ENCODE peak calls at places on chromosomes 4 and X, in eight cellular contexts. One of them, this sample, is unnamed.

GRCh38 chr4:114249561-114250356 is 270.3 kb upstream of the ARSJ start:
- DNase-seq in body of pancreas: no peak
- DNase-seq in Panc1: no peak
- DNase-seq in IMR-90: no peak
- DNase-seq in naive thymus-derived CD4-positive, alpha-beta T cell: no peak
- DNase-seq in mucosa of descending colon: no peak
- DNase-seq in ascending aorta: no peak
- DNase-seq in PC-3: peak; percentile 17
- DNase-seq in this sample: no peak

GRCh38 chr4:724131-724530 is 18.5 kb downstream of the PCGF3 start:
- DNase-seq in IMR-90: no peak
- DNase-seq in mucosa of descending colon: peak; percentile 76
- DNase-seq in PC-3: no peak
- DNase-seq in naive thymus-derived CD4-positive, alpha-beta T cell: no peak
- DNase-seq in body of pancreas: no peak
- DNase-seq in ascending aorta: no peak
- DNase-seq in Panc1: no peak
- DNase-seq in this sample: no peak

GRCh38 chr4:2286904-2287593 is 25.1 kb upstream of the MXD4 start:
- DNase-seq in IMR-90: peak; percentile 4
- DNase-seq in Panc1: no peak
- DNase-seq in PC-3: no peak
- DNase-seq in naive thymus-derived CD4-positive, alpha-beta T cell: no peak
- DNase-seq in ascending aorta: peak; percentile 44
- DNase-seq in mucosa of descending colon: no peak
- DNase-seq in body of pancreas: no peak
- DNase-seq in this sample: no peak

GRCh38 chrX:18354369-18355329 is at the start of gene SCML2:
- DNase-seq in body of pancreas: peak; percentile 40
- DNase-seq in IMR-90: peak; percentile 21
- DNase-seq in mucosa of descending colon: peak; percentile 65
- DNase-seq in Panc1: no peak
- DNase-seq in ascending aorta: no peak
- DNase-seq in PC-3: peak; percentile 31
- DNase-seq in naive thymus-derived CD4-positive, alpha-beta T cell: peak; percentile 29
- DNase-seq in this sample: peak; percentile 71

GRCh38 chr4:39714171-39714570 is 16.2 kb downstream of the UBE2K start:
- DNase-seq in Panc1: no peak
- DNase-seq in ascending aorta: no peak
- DNase-seq in mucosa of descending colon: no peak
- DNase-seq in PC-3: no peak
- DNase-seq in IMR-90: no peak
- DNase-seq in body of pancreas: no peak
- DNase-seq in naive thymus-derived CD4-positive, alpha-beta T cell: no peak
- DNase-seq in this sample: no peak

GRCh38 chrX:139267858-139268257 is 262.7 kb upstream of the F9 start:
- DNase-seq in PC-3: no peak
- DNase-seq in naive thymus-derived CD4-positive, alpha-beta T cell: no peak
- DNase-seq in ascending aorta: no peak
- DNase-seq in mucosa of descending colon: no peak
- DNase-seq in body of pancreas: no peak
- DNase-seq in Panc1: no peak
- DNase-seq in IMR-90: no peak
- DNase-seq in this sample: no peak

GRCh38 chr4:183797445-183798248 is 107.5 kb upstream of the STOX2 start:
- DNase-seq in naive thymus-derived CD4-positive, alpha-beta T cell: no peak
- DNase-seq in ascending aorta: no peak
- DNase-seq in PC-3: no peak
- DNase-seq in mucosa of descending colon: peak; percentile 66
- DNase-seq in IMR-90: no peak
- DNase-seq in Panc1: no peak
- DNase-seq in body of pancreas: peak; percentile 38
- DNase-seq in this sample: peak; percentile 32

GRCh38 chr4:155973639-155974475 is 20.2 kb upstream of the CTSO start:
- DNase-seq in ascending aorta: no peak
- DNase-seq in mucosa of descending colon: no peak
- DNase-seq in PC-3: peak; percentile 24
- DNase-seq in Panc1: no peak
- DNase-seq in naive thymus-derived CD4-positive, alpha-beta T cell: no peak
- DNase-seq in body of pancreas: no peak
- DNase-seq in IMR-90: peak; percentile 37
- DNase-seq in this sample: peak; percentile 58

GRCh38 chr4:132763465-132763864 is 385.6 kb upstream of the PCDH10 start:
- DNase-seq in Panc1: no peak
- DNase-seq in ascending aorta: no peak
- DNase-seq in mucosa of descending colon: no peak
- DNase-seq in IMR-90: no peak
- DNase-seq in naive thymus-derived CD4-positive, alpha-beta T cell: no peak
- DNase-seq in PC-3: no peak
- DNase-seq in body of pancreas: no peak
- DNase-seq in this sample: no peak

GRCh38 chrX:39477438-39478120 is 620.2 kb downstream of the BCOR start:
- DNase-seq in PC-3: peak; percentile 37
- DNase-seq in body of pancreas: peak; percentile 25
- DNase-seq in ascending aorta: no peak
- DNase-seq in IMR-90: no peak
- DNase-seq in naive thymus-derived CD4-positive, alpha-beta T cell: peak; percentile 24
- DNase-seq in Panc1: no peak
- DNase-seq in mucosa of descending colon: peak; percentile 57
- DNase-seq in this sample: no peak

GRCh38 chr4:4602468-4602867 is 60.6 kb upstream of the STX18 start:
- DNase-seq in IMR-90: no peak
- DNase-seq in body of pancreas: no peak
- DNase-seq in ascending aorta: no peak
- DNase-seq in mucosa of descending colon: no peak
- DNase-seq in Panc1: no peak
- DNase-seq in naive thymus-derived CD4-positive, alpha-beta T cell: no peak
- DNase-seq in PC-3: no peak
- DNase-seq in this sample: no peak

GRCh38 chr4:112557676-112558411 is 41.9 kb upstream of the NEUROG2 start:
- DNase-seq in mucosa of descending colon: no peak
- DNase-seq in IMR-90: no peak
- DNase-seq in naive thymus-derived CD4-positive, alpha-beta T cell: no peak
- DNase-seq in body of pancreas: no peak
- DNase-seq in ascending aorta: no peak
- DNase-seq in PC-3: no peak
- DNase-seq in Panc1: no peak
- DNase-seq in this sample: peak; percentile 64
- H3K36me3 ChIP-seq in mucosa of descending colon: no peaks in the 10 kb centered on the region
- H3K36me3 ChIP-seq in IMR-90: no peaks in the 10 kb centered on the region
- H3K36me3 ChIP-seq in naive thymus-derived CD4-positive, alpha-beta T cell: no peaks in the 10 kb centered on the region
- H3K36me3 ChIP-seq in body of pancreas: no peaks in the 10 kb centered on the region
- H3K36me3 ChIP-seq in ascending aorta: no peaks in the 10 kb centered on the region
- H3K36me3 ChIP-seq in PC-3: no peaks in the 10 kb centered on the region
- H3K36me3 ChIP-seq in Panc1: no peaks in the 10 kb centered on the region
- H3K36me3 ChIP-seq in this sample: no peaks in the 10 kb centered on the region

DNA sequence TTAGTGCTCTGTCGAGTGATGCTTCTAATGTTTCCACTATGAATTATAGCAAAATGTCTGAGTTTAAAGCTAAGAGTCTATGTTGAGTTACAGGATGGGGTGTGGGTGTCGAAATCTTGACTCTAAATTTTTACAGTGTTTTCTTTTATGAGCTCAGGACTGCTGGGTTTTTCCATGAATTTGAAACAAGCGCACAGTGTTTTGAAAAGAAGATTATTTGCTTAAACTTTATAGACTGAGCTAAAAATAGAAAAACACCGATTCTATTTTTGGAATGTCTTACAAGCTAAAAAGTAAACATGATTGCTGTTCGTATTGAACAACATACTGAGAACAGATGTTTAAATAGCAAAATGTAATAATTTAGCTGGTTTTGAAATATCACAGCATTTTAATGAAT is 7.6 kb downstream of the PTTG2 start:
- DNase-seq in PC-3: peak; percentile 2
- DNase-seq in mucosa of descending colon: no peak
- DNase-seq in naive thymus-derived CD4-positive, alpha-beta T cell: no peak
- DNase-seq in ascending aorta: no peak
- DNase-seq in IMR-90: peak; percentile 29
- DNase-seq in body of pancreas: no peak
- DNase-seq in Panc1: no peak
- DNase-seq in this sample: peak; percentile 74
- H3K4me3 ChIP-seq in PC-3: no peak overlapping the region
- H3K4me3 ChIP-seq in mucosa of descending colon: no peak overlapping the region
- H3K4me3 ChIP-seq in naive thymus-derived CD4-positive, alpha-beta T cell: no peak overlapping the region
- H3K4me3 ChIP-seq in ascending aorta: no peak overlapping the region
- H3K4me3 ChIP-seq in IMR-90: no peak overlapping the region
- H3K4me3 ChIP-seq in body of pancreas: no peak overlapping the region
- H3K4me3 ChIP-seq in Panc1: no peak overlapping the region
- H3K4me3 ChIP-seq in this sample: peak overlapping the region; percentile 19

GRCh38 chr4:168879178-168879577 is 130.9 kb downstream of the CBR4 start:
- DNase-seq in Panc1: no peak
- DNase-seq in mucosa of descending colon: no peak
- DNase-seq in body of pancreas: no peak
- DNase-seq in IMR-90: no peak
- DNase-seq in naive thymus-derived CD4-positive, alpha-beta T cell: no peak
- DNase-seq in PC-3: no peak
- DNase-seq in ascending aorta: no peak
- DNase-seq in this sample: no peak

GRCh38 chr4:168880087-168880675 is 129.9 kb downstream of the CBR4 start:
- DNase-seq in PC-3: peak; percentile 4
- DNase-seq in ascending aorta: no peak
- DNase-seq in Panc1: no peak
- DNase-seq in IMR-90: peak; percentile 56
- DNase-seq in mucosa of descending colon: no peak
- DNase-seq in body of pancreas: no peak
- DNase-seq in naive thymus-derived CD4-positive, alpha-beta T cell: no peak
- DNase-seq in this sample: peak; percentile 60

GRCh38 chr4:168881754-168882153 is 128.3 kb downstream of the CBR4 start:
- DNase-seq in body of pancreas: no peak
- DNase-seq in Panc1: no peak
- DNase-seq in PC-3: peak; percentile 36
- DNase-seq in IMR-90: no peak
- DNase-seq in naive thymus-derived CD4-positive, alpha-beta T cell: no peak
- DNase-seq in ascending aorta: no peak
- DNase-seq in mucosa of descending colon: no peak
- DNase-seq in this sample: no peak

GRCh38 chr4:168882650-168883233 is 127.3 kb downstream of the CBR4 start:
- DNase-seq in naive thymus-derived CD4-positive, alpha-beta T cell: no peak
- DNase-seq in ascending aorta: no peak
- DNase-seq in mucosa of descending colon: no peak
- DNase-seq in body of pancreas: no peak
- DNase-seq in PC-3: peak; percentile 19
- DNase-seq in Panc1: no peak
- DNase-seq in IMR-90: peak; percentile 75
- DNase-seq in this sample: peak; percentile 59

DNA sequence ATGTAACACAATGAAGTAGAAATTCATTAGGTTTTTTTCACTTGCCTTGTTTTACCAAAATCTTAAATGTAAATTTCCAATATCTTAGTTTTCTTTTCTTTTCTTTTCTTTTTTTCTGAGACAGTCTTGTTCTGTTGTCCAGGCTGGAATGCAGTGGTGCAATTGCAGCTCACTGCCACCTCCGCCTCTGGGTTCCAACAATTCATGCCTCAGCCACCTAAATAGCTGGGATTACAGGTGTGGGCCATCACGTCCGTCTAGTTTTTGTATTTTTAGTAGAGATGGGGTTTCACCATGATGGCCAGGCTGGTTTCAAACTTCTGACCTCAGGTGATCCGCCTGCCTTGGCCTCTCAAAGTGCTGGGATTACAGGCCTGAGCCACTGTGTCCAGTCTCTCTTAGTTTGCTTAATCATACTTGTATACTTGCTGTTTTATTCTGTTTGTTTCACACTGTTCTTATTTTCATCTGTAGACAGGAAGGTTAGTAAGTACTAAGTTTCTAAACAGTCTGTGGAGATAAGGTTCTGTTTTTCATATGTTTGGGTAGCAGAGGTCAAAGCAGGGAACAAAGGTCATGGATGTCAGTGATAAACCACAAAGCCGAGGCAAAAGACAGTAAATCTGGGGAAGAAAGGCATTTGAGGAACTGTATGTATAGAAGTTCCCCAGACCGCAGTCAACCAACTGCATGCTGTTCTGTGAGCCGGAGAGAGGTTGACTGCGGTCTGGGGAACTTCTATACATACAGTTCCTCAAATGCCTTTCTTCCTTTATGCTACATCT is 129.1 kb downstream of the CBR4 start:
- DNase-seq in ascending aorta: no peak
- DNase-seq in IMR-90: no peak
- DNase-seq in body of pancreas: no peak
- DNase-seq in PC-3: no peak
- DNase-seq in naive thymus-derived CD4-positive, alpha-beta T cell: no peak
- DNase-seq in Panc1: no peak
- DNase-seq in mucosa of descending colon: no peak
- DNase-seq in this sample: no peak
- H3K36me3 ChIP-seq in ascending aorta: peaks cover 19% of the 10 kb centered on the region
- H3K36me3 ChIP-seq in IMR-90: peaks cover 28% of the 10 kb centered on the region
- H3K36me3 ChIP-seq in body of pancreas: no peaks in the 10 kb centered on the region
- H3K36me3 ChIP-seq in PC-3: peaks cover 24% of the 10 kb centered on the region
- H3K36me3 ChIP-seq in naive thymus-derived CD4-positive, alpha-beta T cell: no peaks in the 10 kb centered on the region
- H3K36me3 ChIP-seq in Panc1: no peaks in the 10 kb centered on the region
- H3K36me3 ChIP-seq in mucosa of descending colon: no peaks in the 10 kb centered on the region
- H3K36me3 ChIP-seq in this sample: peaks cover 25% of the 10 kb centered on the region

GRCh38 chr4:61200195-61200990 is at the start of gene ADGRL3:
- DNase-seq in ascending aorta: peak; percentile 68
- DNase-seq in mucosa of descending colon: peak; percentile 27
- DNase-seq in PC-3: no peak
- DNase-seq in naive thymus-derived CD4-positive, alpha-beta T cell: no peak
- DNase-seq in body of pancreas: no peak
- DNase-seq in Panc1: no peak
- DNase-seq in IMR-90: peak; percentile 6
- DNase-seq in this sample: peak; percentile 66

GRCh38 chr4:61201562-61202099 is 1.5 kb downstream of the ADGRL3 start:
- DNase-seq in mucosa of descending colon: no peak
- DNase-seq in Panc1: no peak
- DNase-seq in IMR-90: no peak
- DNase-seq in naive thymus-derived CD4-positive, alpha-beta T cell: no peak
- DNase-seq in body of pancreas: no peak
- DNase-seq in ascending aorta: no peak
- DNase-seq in PC-3: no peak
- DNase-seq in this sample: peak; percentile 45

GRCh38 chr4:61200991-61201526 is 933 bp downstream of the ADGRL3 start:
- DNase-seq in mucosa of descending colon: no peak
- DNase-seq in naive thymus-derived CD4-positive, alpha-beta T cell: no peak
- DNase-seq in IMR-90: no peak
- DNase-seq in Panc1: no peak
- DNase-seq in body of pancreas: no peak
- DNase-seq in PC-3: peak; percentile 14
- DNase-seq in ascending aorta: no peak
- DNase-seq in this sample: peak; percentile 67

GRCh38 chr4:61202638-61203495 is 2.7 kb downstream of the ADGRL3 start:
- DNase-seq in PC-3: peak; percentile 72
- DNase-seq in naive thymus-derived CD4-positive, alpha-beta T cell: no peak
- DNase-seq in ascending aorta: no peak
- DNase-seq in mucosa of descending colon: no peak
- DNase-seq in body of pancreas: no peak
- DNase-seq in Panc1: no peak
- DNase-seq in IMR-90: no peak
- DNase-seq in this sample: peak; percentile 35

DNA sequence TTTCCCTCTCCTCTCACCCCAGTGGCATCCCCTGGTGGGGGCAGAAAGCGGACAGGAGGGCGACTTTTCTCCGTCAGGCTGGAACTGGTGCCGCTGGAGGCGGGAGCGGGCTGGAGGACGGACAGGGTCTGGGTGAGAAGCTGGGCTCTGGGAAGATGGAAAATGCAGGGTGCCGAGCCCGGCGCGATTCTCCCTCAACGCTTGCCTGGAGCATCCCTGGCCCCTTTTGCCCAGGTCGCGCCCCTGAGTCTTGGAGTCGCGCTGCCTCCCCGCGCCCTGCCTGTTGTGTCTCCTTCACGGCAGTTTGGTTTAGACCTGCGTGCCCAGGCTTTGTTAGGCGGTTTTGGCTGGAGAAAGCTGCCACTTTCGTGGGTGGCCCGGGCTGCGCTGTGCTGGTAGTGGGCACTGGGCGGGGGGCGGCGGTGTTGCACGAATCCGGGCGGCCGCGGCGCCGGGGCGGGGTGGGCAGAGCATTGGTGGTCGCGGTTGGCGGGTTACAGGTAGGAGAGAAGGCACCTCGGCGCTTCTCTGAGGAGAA is 2.0 kb downstream of the ADGRL3 start:
- DNase-seq in IMR-90: no peak
- DNase-seq in PC-3: peak; percentile 14
- DNase-seq in mucosa of descending colon: no peak
- DNase-seq in ascending aorta: no peak
- DNase-seq in naive thymus-derived CD4-positive, alpha-beta T cell: no peak
- DNase-seq in Panc1: no peak
- DNase-seq in body of pancreas: no peak
- DNase-seq in this sample: peak; percentile 42
- H3K4me3 ChIP-seq in IMR-90: peak overlapping the region; percentile 62
- H3K4me3 ChIP-seq in PC-3: peak overlapping the region; percentile 65
- H3K4me3 ChIP-seq in mucosa of descending colon: no peak overlapping the region
- H3K4me3 ChIP-seq in ascending aorta: peak overlapping the region; percentile 83
- H3K4me3 ChIP-seq in naive thymus-derived CD4-positive, alpha-beta T cell: no peak overlapping the region
- H3K4me3 ChIP-seq in Panc1: no peak overlapping the region
- H3K4me3 ChIP-seq in body of pancreas: no peak overlapping the region
- H3K4me3 ChIP-seq in this sample: no peak overlapping the region